ENCODE peak calls at places on chromosomes 1 and 21, in four cellular contexts. E is K562, B is HepG2, P is GM12878. A is an unnamed sample.

GRCh38 chr21:44943005-44943685 is 3.3 kb downstream of the SLX9 start:
- DNase-seq in E (no peak), B (no peak), P (no peak), A (no peak)

GRCh38 chr1:79079770-79080169 is 73.2 kb upstream of the ADGRL4 start:
- DNase-seq in E (no peak), B (no peak), P (no peak), A (peak; percentile 15)

GRCh38 chr1:65804584-65804983 is 11.9 kb downstream of the PDE4B start:
- DNase-seq in E (no peak), B (no peak), P (no peak), A (no peak)

GRCh38 chr1:36091698-36092097 is 3.0 kb downstream of the ADPRS start:
- DNase-seq in E (no peak), B (no peak), P (no peak), A (peak; percentile 3)

GRCh38 chr1:176998396-176998795 is 166.1 kb downstream of the ASTN1 start:
- DNase-seq in E (no peak), B (no peak), P (no peak), A (no peak)

GRCh38 chr1:55775007-55775406 is 559.8 kb upstream of the USP24 start:
- DNase-seq in E (no peak), B (no peak), P (no peak), A (no peak)

GRCh38 chr1:161374373-161374772 is 6.7 kb upstream of the CFAP126 start:
- DNase-seq in E (no peak), B (peak; percentile 22), P (no peak), A (no peak)

GRCh38 chr1:152999818-153000217 is 1.7 kb upstream of the SPRR3 start:
- DNase-seq in E (no peak), B (no peak), P (no peak), A (no peak)

GRCh38 chr1:210262167-210262896 is 29.7 kb downstream of the SERTAD4 start:
- DNase-seq in E (no peak), B (peak; percentile 32), P (no peak), A (no peak)

GRCh38 chr21:15061284-15061683 is 3.5 kb downstream of the NRIP1 start:
- DNase-seq in E (no peak), B (no peak), P (no peak), A (no peak)

GRCh38 chr1:60573726-60574409 is 500.3 kb upstream of the C1orf87 start:
- DNase-seq in E (no peak), B (peak; percentile 17), P (no peak), A (no peak)

GRCh38 chr21:39050839-39051560 is 132.3 kb downstream of the PSMG1 start:
- DNase-seq in E (no peak), B (no peak), P (no peak), A (no peak)
- TF ChIP-seq NR2C2 in E (no peak), B (no peak), P (no peak), A (no peak)

DNA sequence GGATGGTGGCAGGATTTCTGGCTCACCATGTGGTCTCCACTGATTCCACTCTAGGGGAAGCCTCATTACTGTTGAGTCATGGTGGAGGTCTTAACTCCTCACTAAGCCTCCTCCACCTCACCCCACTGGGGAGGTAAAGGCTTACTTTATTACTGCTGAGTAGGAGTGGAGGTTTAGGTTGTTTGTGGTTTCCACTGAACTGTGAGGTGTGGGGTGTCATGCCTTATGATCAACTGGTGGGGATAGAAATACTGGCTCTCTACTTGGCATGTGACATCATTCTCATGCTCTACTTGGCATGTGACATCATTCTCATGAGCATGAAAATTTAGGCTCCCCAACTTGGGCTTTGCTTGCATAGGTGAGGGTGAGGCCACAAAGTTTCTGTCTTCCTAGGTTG is 35.6 kb downstream of the COL6A1 start:
- DNase-seq in E (no peak), B (no peak), P (no peak), A (no peak)
- TF ChIP-seq NR2C2 in E (no peak), B (no peak), P (no peak), A (no peak)

GRCh38 chr21:21439761-21440160 is 441.6 kb downstream of the NCAM2 start:
- DNase-seq in E (no peak), B (no peak), P (no peak), A (no peak)

GRCh38 chr21:21434944-21435343 is 436.7 kb downstream of the NCAM2 start:
- DNase-seq in E (no peak), B (no peak), P (no peak), A (no peak)

GRCh38 chr21:21436012-21436545 is 437.9 kb downstream of the NCAM2 start:
- DNase-seq in E (no peak), B (no peak), P (no peak), A (no peak)
- TF ChIP-seq NR2C2 in E (no peak), B (no peak), P (no peak), A (no peak)

GRCh38 chr1:200732438-200732837 is 6.3 kb upstream of the CAMSAP2 start:
- DNase-seq in E (no peak), B (no peak), P (no peak), A (no peak)
- TF ChIP-seq NR2C2 in E (no peak), B (no peak), P (no peak), A (no peak)

DNA sequence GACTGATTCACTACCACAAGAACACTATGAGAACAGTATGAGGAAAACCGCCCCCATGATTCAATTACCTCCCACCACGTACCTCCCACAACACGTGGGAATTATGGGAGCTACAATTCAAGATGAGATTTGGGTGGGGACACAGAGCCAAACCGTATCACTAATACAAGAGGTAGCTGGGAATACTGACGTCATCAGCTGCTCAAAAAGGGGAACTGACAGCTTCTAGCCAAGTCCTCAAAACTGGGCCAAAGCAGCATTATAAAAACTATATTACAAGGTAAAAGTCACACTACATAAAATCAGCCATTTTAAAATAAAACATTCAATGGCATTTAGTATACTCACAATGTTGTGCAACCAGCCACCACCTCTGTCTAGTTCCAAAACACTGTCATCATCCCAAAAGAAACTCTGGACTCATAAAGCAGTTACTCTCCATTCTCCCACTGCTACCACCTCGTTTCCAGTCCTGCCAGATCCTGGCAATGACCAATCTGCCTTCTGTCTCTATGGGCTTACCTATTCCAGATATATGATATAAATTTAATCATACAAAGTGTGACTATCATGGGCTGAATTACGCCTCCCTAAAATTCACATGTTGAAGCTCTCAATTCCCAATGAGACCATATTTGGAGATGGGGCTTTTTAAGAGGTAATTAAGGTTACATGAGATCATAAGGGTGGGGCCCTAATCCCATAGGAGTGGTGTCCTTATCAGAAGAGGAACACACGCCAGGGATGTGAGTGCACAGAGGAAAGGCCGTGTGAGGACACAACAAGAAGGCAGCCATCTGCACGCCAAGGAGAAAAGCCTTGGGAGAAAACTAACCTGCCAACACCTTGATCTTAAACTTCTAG is 192.1 kb downstream of the SETD4 start:
- DNase-seq in E (peak; percentile 16), B (no peak), P (no peak), A (no peak)
- TF ChIP-seq NR2C2 in E (no peak), B (no peak), P (no peak), A (no peak)

GRCh38 chr21:16241500-16241963 is 511.8 kb downstream of the USP25 start:
- DNase-seq in E (no peak), B (no peak), P (no peak), A (peak; percentile 28)
- TF ChIP-seq NR2C2 in E (no peak), B (no peak), P (no peak), A (no peak)

GRCh38 chr1:175201061-175201508 is 8.5 kb upstream of the KIAA0040 start:
- DNase-seq in E (no peak), B (no peak), P (no peak), A (no peak)
- TF ChIP-seq NR2C2 in E (no peak), B (no peak), P (no peak), A (no peak)

DNA sequence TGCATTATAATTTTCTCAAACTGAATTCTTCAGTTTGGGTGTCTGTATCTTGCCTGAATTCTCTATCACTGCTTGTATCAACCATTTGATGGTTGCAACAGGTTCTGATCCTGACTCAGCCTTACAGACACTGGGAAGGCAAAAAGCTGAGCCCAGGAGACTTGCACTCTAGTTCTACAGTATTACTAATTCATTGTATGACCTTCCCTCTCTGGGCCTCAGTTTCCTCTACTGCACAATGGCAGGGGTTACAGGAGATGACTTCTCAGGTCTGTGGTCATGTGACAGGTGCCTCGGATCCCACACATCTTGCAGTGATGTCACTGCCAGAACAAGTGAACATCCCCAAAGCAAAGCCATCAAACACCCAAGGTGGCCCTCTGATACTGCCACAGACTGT is 38.7 kb downstream of the RRAGC start:
- DNase-seq in E (no peak), B (no peak), P (no peak), A (no peak)
- TF ChIP-seq NR2C2 in E (no peak), B (no peak), P (no peak), A (no peak)

DNA sequence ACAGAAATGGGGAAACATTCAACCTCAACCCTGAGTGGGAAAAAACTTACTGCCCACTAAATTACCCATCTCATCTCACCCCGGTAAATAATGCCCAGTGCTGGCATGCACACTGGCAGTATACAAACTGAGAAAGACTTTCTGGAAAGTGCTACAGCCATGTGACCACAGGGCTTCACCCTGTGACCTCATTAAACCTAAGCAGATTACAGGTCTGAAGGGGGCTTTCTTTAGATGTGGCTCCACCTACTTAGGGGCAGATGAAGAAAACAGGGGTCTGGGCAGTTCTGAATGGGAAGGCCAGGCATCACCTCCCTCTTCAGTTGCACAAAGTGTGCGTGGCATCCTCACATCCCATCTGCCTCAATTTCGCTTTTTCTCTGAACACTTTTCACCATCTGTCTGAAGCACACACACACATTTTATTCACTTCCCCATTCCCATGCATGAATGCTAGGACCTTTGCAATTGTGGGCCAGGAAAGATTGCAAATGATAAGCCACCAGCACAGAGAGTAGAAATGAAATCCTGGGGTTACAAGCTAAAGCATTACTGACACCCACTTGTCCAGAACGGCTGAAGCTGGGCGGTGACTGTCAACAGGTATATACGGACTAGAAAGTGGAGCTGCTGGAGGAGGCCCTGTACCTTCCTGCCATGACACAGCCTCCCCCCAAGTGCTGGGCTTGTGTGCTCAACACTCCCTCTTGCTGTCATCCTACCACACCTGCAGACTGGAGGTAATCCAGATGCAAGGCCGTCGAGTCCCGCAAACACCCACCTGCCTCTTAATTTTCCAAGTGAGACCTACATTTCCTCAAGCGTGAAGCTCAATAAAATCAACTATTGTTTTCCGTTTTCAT is 2.7 kb downstream of the NADK start:
- DNase-seq in E (no peak), B (no peak), P (no peak), A (no peak)
- TF ChIP-seq NR2C2 in E (no peak), B (no peak), P (no peak), A (no peak)

A was measured in WTC11.